ENCODE peak calls at places on chromosomes 7 and 10, in four cellular contexts. L, G, C and K are unnamed samples.
A peak's percentile ranks its signal among the peaks of the same experiment; 100 is the strongest.

GRCh38 chr10:133453516-133454203 is at the start of gene SCART1:
- DNase-seq in L (no peak), C (no peak), G (no peak), K (no peak)

GRCh38 chr10:118590334-118590733 is 5.1 kb downstream of the PRLHR start:
- DNase-seq in C (peak; percentile 16), L (peak; percentile 32), G (peak; percentile 44), K (no peak)

GRCh38 chr7:97064972-97065587 is 40.4 kb upstream of the DLX5 start:
- DNase-seq in G (no peak), L (no peak), C (peak; percentile 34), K (no peak)

GRCh38 chr10:97197030-97197500 is 11.3 kb upstream of the SLIT1 start:
- DNase-seq in C (no peak), L (no peak), G (no peak), K (no peak)

GRCh38 chr10:103833731-103834365 is 21.5 kb downstream of the SH3PXD2A start:
- DNase-seq in C (peak; percentile 49), L (peak; percentile 84), G (peak; percentile 78), K (peak; percentile 93)

GRCh38 chr7:80186721-80187120 is 52.1 kb downstream of the GNAI1 start:
- DNase-seq in L (no peak), C (no peak), G (no peak), K (no peak)

GRCh38 chr7:159155410-159155809 is 10.7 kb upstream of the VIPR2 start:
- DNase-seq in L (no peak), C (no peak), G (no peak), K (no peak)

GRCh38 chr7:32670105-32670504 is 174.8 kb downstream of the AVL9 start:
- DNase-seq in L (no peak), G (no peak), C (peak; percentile 91), K (peak; percentile 68)

GRCh38 chr10:97278491-97278989 is 13.9 kb downstream of the ARHGAP19 start:
- DNase-seq in G (no peak), L (no peak), C (peak; percentile 76), K (no peak)

GRCh38 chr7:22001345-22002004 is 55.8 kb upstream of the CDCA7L start:
- DNase-seq in C (peak; percentile 57), L (no peak), G (no peak), K (peak; percentile 35)

GRCh38 chr10:88372051-88372450 is 211.1 kb downstream of the RNLS start:
- DNase-seq in L (no peak), C (no peak), G (no peak), K (peak; percentile 38)

GRCh38 chr7:50197547-50197946 is 104.5 kb upstream of the ZPBP start:
- DNase-seq in L (no peak), C (no peak), G (no peak), K (no peak)

GRCh38 chr7:8455426-8455825 is 22.0 kb downstream of the NXPH1 start:
- DNase-seq in L (no peak), C (no peak), G (no peak), K (no peak)

GRCh38 chr7:47228386-47229014 is 353.4 kb downstream of the TNS3 start:
- DNase-seq in L (no peak), C (no peak), G (no peak), K (peak; percentile 39)

GRCh38 chr10:132833421-132834111 is 47.6 kb upstream of the NKX6-2 start:
- DNase-seq in G (no peak), L (no peak), C (no peak), K (no peak)

GRCh38 chr10:29620112-29620690 is 14.6 kb downstream of the SVIL start:
- DNase-seq in G (no peak), C (no peak), L (no peak), K (no peak)
- H3K27ac ChIP-seq in G (peak overlapping the region; percentile 98), C (no peak overlapping the region), L (peak overlapping the region; percentile 20), K (peak overlapping the region; percentile 76)

DNA sequence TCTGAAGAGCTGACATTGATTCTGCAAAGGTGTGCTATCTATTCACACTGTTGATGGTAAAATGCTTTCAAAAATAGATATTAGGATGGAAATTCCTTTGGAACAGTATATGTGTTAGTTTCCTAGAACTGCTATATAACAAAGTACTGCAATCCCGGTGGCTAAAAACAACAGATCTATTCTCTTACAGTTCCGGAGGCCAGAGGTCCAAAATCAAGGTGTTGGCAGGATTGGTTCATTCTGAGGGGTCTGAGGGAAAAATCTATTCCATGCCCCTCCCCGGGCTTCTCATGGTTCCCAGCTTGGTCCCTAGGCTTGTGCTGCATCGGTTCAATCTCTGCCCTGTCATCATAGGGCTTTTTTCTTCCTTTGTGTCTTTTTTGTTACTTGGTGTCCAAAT is 79.9 kb downstream of the ADD3 start:
- DNase-seq in G (no peak), C (no peak), L (no peak), K (no peak)
- H3K27ac ChIP-seq in G (no peak overlapping the region), C (no peak overlapping the region), L (peak overlapping the region; percentile 2), K (no peak overlapping the region)

GRCh38 chr7:29192284-29192683 is 2.3 kb upstream of the CHN2 start:
- DNase-seq in L (no peak), G (no peak), C (no peak), K (no peak)
- H3K27ac ChIP-seq in L (no peak overlapping the region), G (no peak overlapping the region), C (no peak overlapping the region), K (no peak overlapping the region)

DNA sequence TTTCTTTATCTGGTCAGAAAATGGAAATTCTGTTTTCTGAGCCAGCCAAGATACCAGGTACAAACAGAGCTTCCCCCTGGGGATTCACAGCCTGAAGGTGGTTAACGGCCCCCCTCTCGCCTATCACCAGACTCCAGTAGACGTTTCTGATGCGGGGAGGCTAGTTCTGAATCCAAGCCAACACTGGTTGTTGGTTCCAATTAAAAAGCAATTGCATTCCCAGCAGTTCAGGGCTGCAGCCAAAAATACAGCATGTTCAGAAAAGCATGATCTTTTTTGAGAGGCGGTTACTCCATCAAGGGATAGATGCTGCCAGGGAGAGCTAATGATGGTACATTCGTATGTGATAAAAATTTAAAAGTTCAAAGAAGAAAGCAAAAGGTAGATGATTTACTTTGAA is 480.9 kb downstream of the GALNT17 start:
- DNase-seq in L (no peak), G (peak; percentile 33), C (no peak), K (no peak)
- H3K27ac ChIP-seq in L (peak overlapping the region; percentile 79), G (peak overlapping the region; percentile 68), C (no peak overlapping the region), K (no peak overlapping the region)

DNA sequence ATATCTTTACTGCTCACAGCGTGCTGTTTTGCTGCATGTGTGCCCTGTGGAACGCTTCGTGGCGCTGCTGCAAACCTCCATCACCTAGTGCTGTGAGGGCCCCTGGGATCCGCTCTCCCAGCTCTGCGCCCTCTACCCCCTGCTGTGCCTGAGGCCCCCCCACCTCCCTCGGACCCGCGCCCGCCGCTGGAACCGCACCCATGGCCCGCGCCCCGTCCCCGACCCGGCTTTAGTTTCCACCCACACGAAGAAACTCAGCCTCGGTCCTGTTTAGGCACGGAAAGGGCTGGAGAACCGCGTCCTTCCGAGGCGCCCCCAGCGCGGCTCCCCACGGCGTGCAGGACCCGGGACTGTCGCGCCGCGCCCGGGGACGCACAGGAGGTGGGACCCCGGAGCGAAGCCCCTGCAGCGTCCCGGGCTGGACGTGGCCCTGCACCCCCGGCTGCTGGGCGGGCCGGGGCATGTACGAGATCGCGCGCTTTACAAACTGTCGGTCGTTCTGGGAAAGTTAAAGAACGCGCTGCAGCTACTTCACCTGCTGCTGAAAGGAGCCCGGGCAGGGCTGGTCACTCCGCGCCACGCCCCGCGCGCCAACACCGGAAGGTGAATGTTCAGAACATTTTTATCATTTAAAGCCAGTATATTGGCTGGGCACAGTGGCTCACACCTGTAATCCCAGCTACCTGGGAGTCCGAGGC is 54.3 kb downstream of the BMS1 start:
- DNase-seq in L (no peak), G (no peak), C (peak; percentile 10), K (no peak)
- H3K27ac ChIP-seq in L (no peak overlapping the region), G (no peak overlapping the region), C (no peak overlapping the region), K (no peak overlapping the region)